ENCODE peak calls at places on chromosomes 5 and 9, in five cellular contexts. K, Z, I, R and D are unnamed samples.

GRCh38 chr9:130680836-130681768 is 12.5 kb upstream of the EXOSC2 start:
- DNase-seq in K (peak), Z (peak), I (peak), R (peak), D (peak)

GRCh38 chr9:65420771-65421170 is 135.8 kb upstream of the FOXD4L5 start:
- DNase-seq in K (no peak), Z (no peak), I (no peak), R (no peak), D (no peak)

GRCh38 chr5:189976-190365 is 1.3 kb upstream of the LRRC14B start:
- DNase-seq in K (no peak), Z (peak), I (no peak), R (no peak), D (no peak)

GRCh38 chr9:92894711-92895362 is 17.0 kb upstream of the ZNF484 start:
- DNase-seq in K (no peak), Z (peak), I (no peak), R (no peak), D (no peak)

GRCh38 chr5:78549043-78549442 is 99.5 kb downstream of the LHFPL2 start:
- DNase-seq in K (no peak), Z (no peak), I (no peak), R (no peak), D (no peak)

GRCh38 chr5:31097851-31098250 is 95.6 kb upstream of the CDH6 start:
- DNase-seq in K (no peak), Z (no peak), I (no peak), R (no peak), D (no peak)

GRCh38 chr9:91378695-91379127 is 17.0 kb upstream of the AUH start:
- DNase-seq in K (no peak), Z (no peak), I (no peak), R (no peak), D (peak)

GRCh38 chr5:34580983-34581382 is 75.1 kb upstream of the RAI14 start:
- DNase-seq in K (no peak), Z (no peak), I (no peak), R (no peak), D (no peak)

GRCh38 chr5:51286046-51286445 is 97.2 kb upstream of the ISL1 start:
- DNase-seq in K (no peak), Z (no peak), I (no peak), R (no peak), D (no peak)

GRCh38 chr5:61333351-61334223 is 1.5 kb downstream of the ZSWIM6 start:
- DNase-seq in K (no peak), Z (peak), I (peak), R (no peak), D (peak)